ENCODE peak calls at places on chromosomes 11 and 22, in ten cellular contexts. F is coronary artery, N is HFF-Myc, W is fibroblast of lung, K is heart right ventricle, L is Calu3, D is H1, R is astrocyte of the spinal cord, O is GM23338, T is transverse colon. G is an unnamed sample.

GRCh38 chr11:431921-432320 is 9.9 kb downstream of the ANO9 start:
- DNase-seq in F (no peak), N (no peak), W (no peak), K (no peak), L (no peak), D (no peak), R (no peak), O (no peak), T (no peak), G (no peak)

GRCh38 chr11:118691926-118692830 is 12.7 kb upstream of the TREH start:
- DNase-seq in F (no peak), N (no peak), W (peak; percentile 32), K (no peak), L (no peak), D (no peak), R (peak; percentile 29), O (no peak), T (peak; percentile 23), G (no peak)

GRCh38 chr11:109968299-109968698 is 124.9 kb upstream of the ZC3H12C start:
- DNase-seq in F (no peak), N (no peak), W (no peak), K (no peak), L (no peak), D (no peak), R (no peak), O (no peak), T (no peak), G (no peak)

GRCh38 chr11:72038491-72038890 is 39.8 kb downstream of the IL18BP start:
- DNase-seq in F (peak; percentile 86), N (peak; percentile 35), W (peak; percentile 89), K (peak; percentile 57), L (no peak), D (no peak), R (peak; percentile 84), O (no peak), T (peak; percentile 61), G (no peak)

GRCh38 chr11:83241291-83241946 is 44.7 kb downstream of the CCDC90B start:
- DNase-seq in F (no peak), N (peak; percentile 42), W (peak; percentile 70), K (no peak), L (peak; percentile 52), D (no peak), R (peak; percentile 72), O (peak; percentile 88), T (peak; percentile 52), G (no peak)

GRCh38 chr11:44747339-44747738 is 20.6 kb downstream of the TSPAN18 start:
- DNase-seq in F (no peak), N (no peak), W (no peak), K (no peak), L (no peak), D (no peak), R (no peak), O (no peak), T (no peak), G (no peak)

GRCh38 chr11:70334351-70334995 is 63.9 kb upstream of the CTTN start:
- DNase-seq in F (no peak), N (no peak), W (no peak), K (no peak), L (no peak), D (no peak), R (no peak), O (no peak), T (no peak), G (no peak)

GRCh38 chr22:25496396-25497064 is 67.9 kb upstream of the GRK3 start:
- DNase-seq in F (no peak), N (no peak), W (peak; percentile 51), K (no peak), L (no peak), D (no peak), R (no peak), O (no peak), T (no peak), G (no peak)

GRCh38 chr11:75800728-75801361 is 14.2 kb upstream of the UVRAG start:
- DNase-seq in F (no peak), N (no peak), W (no peak), K (no peak), L (no peak), D (no peak), R (no peak), O (no peak), T (no peak), G (no peak)

GRCh38 chr22:29475550-29475949 is 4.5 kb upstream of the NEFH start:
- DNase-seq in F (no peak), N (no peak), W (no peak), K (no peak), L (no peak), D (no peak), R (no peak), O (no peak), T (no peak), G (no peak)

GRCh38 chr11:88799749-88800500 is 265.9 kb downstream of the GRM5 start:
- DNase-seq in F (no peak), N (no peak), W (peak; percentile 48), K (no peak), L (no peak), D (no peak), R (peak; percentile 60), O (no peak), T (no peak), G (no peak)

GRCh38 chr11:8063319-8063718 is 17.7 kb upstream of the TUB start:
- DNase-seq in F (peak; percentile 72), N (no peak), W (peak; percentile 85), K (no peak), L (no peak), D (no peak), R (no peak), O (no peak), T (no peak), G (no peak)

GRCh38 chr11:125123947-125124633 is 12.7 kb upstream of the TMEM218 start:
- DNase-seq in F (no peak), N (peak; percentile 27), W (peak; percentile 60), K (peak; percentile 43), L (no peak), D (no peak), R (peak; percentile 73), O (peak; percentile 87), T (peak; percentile 50), G (no peak)

GRCh38 chr22:45993841-45994240 is 16.9 kb upstream of the WNT7B start:
- DNase-seq in F (no peak), N (no peak), W (no peak), K (no peak), L (no peak), D (no peak), R (no peak), O (no peak), T (no peak), G (no peak)

GRCh38 chr11:132734217-132734616 is 798.1 kb downstream of the OPCML start:
- DNase-seq in F (no peak), N (no peak), W (no peak), K (no peak), L (no peak), D (no peak), R (peak; percentile 91), O (no peak), T (no peak), G (no peak)

GRCh38 chr22:48534395-48534958 is 1293.2 kb downstream of the BRD1 start:
- DNase-seq in F (no peak), N (no peak), W (no peak), K (no peak), L (no peak), D (no peak), R (no peak), O (no peak), T (no peak), G (no peak)

GRCh38 chr11:41414771-41415440 is 44.5 kb downstream of the LRRC4C start:
- DNase-seq in F (no peak), N (no peak), W (no peak), K (no peak), L (no peak), D (no peak), R (no peak), O (peak; percentile 6), T (no peak), G (no peak)

GRCh38 chr11:1126935-1127663 is 30.7 kb upstream of the MUC5AC start:
- DNase-seq in F (peak; percentile 71), N (no peak), W (no peak), K (no peak), L (no peak), D (no peak), R (no peak), O (no peak), T (no peak), G (no peak)

GRCh38 chr22:17213976-17214375 is 5.3 kb downstream of the ADA2 start:
- DNase-seq in F (no peak), N (no peak), W (peak; percentile 39), K (peak; percentile 69), L (peak; percentile 22), D (no peak), R (peak; percentile 16), O (peak; percentile 79), T (peak; percentile 69), G (no peak)
- TF ChIP-seq CTCF in F (no peak), N (peak; percentile 48), W (peak; percentile 32), K (peak; percentile 54), L (no peak), D (peak; percentile 67), R (peak; percentile 46), O (peak; percentile 67), T (peak; percentile 36), G (no peak)

DNA sequence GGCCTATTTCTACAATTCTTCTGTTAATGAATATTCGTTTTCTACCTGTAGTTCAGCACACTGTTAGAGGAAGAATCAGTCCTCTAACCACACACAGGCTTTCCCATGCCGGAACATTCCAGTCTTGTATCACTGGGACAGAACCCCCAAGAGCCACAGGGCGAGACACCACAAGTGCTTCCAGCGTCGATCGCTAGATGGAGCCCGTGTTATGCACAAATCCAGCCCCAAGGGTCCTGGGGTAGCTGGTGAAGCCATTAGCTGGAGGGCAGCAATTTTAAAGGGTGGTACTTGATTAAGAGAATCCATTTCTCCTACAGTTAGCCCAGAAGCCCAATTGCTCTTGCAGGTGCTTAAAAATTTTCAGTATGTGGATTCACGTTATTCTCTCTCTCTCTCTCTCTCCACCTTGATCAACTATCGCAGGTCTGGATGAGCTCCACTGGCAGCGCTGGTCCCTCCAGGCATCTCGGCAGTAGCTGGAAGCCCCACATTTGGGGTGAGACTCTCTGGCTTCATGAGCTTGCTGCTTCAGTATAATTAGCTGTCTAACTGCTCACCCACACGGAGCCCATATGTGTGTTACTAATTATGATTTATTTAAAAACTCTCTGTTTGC is 148.2 kb upstream of the SNX19 start:
- DNase-seq in F (no peak), N (peak; percentile 52), W (peak; percentile 69), K (peak; percentile 51), L (peak; percentile 47), D (peak; percentile 82), R (peak; percentile 56), O (peak; percentile 95), T (peak; percentile 25), G (peak; percentile 74)
- TF ChIP-seq CTCF in F (peak; percentile 56), N (peak; percentile 93), W (peak; percentile 99), K (peak; percentile 76), L (peak; percentile 62), D (peak; percentile 87), R (peak; percentile 92), O (peak; percentile 96), T (peak; percentile 68), G (peak; percentile 64)

GRCh38 chr22:20771918-20772625 is 1.8 kb upstream of the SERPIND1 start:
- DNase-seq in F (no peak), N (no peak), W (no peak), K (no peak), L (no peak), D (no peak), R (no peak), O (peak; percentile 48), T (no peak), G (no peak)
- TF ChIP-seq CTCF in F (no peak), N (peak; percentile 10), W (no peak), K (no peak), L (no peak), D (peak; percentile 21), R (peak; percentile 25), O (no peak), T (no peak), G (no peak)

GRCh38 chr11:64359712-64360402 is 895 bp downstream of the RPS6KA4 start:
- DNase-seq in F (no peak), N (no peak), W (no peak), K (no peak), L (no peak), D (no peak), R (no peak), O (peak; percentile 72), T (peak; percentile 22), G (no peak)
- TF ChIP-seq CTCF in F (no peak), N (no peak), W (no peak), K (no peak), L (no peak), D (no peak), R (no peak), O (peak; percentile 14), T (no peak), G (no peak)

G was measured in mesothelial cell of epicardium.